ENCODE peak calls at places on chromosomes 3 and 15, in eight cellular contexts. One of them, this sample, is unnamed.

GRCh38 chr3:191523099-191523498 is 62.1 kb downstream of the PYDC2 start:
- DNase-seq in MCF 10A: no peak
- DNase-seq in T-helper 1 cell: no peak
- DNase-seq in naive thymus-derived CD8-positive, alpha-beta T cell: no peak
- DNase-seq in ELR: no peak
- DNase-seq in right cardiac atrium: no peak
- DNase-seq in amniotic stem cell: no peak
- DNase-seq in suprapubic skin: no peak
- DNase-seq in this sample: no peak

GRCh38 chr3:46214751-46215352 is 6.7 kb upstream of the CCR1 start:
- DNase-seq in MCF 10A: no peak
- DNase-seq in T-helper 1 cell: no peak
- DNase-seq in naive thymus-derived CD8-positive, alpha-beta T cell: no peak
- DNase-seq in ELR: peak; percentile 14
- DNase-seq in right cardiac atrium: no peak
- DNase-seq in amniotic stem cell: no peak
- DNase-seq in suprapubic skin: no peak
- DNase-seq in this sample: no peak

GRCh38 chr3:63908081-63908736 is 4.0 kb downstream of the SCAANT1 start:
- DNase-seq in MCF 10A: no peak
- DNase-seq in T-helper 1 cell: no peak
- DNase-seq in naive thymus-derived CD8-positive, alpha-beta T cell: no peak
- DNase-seq in ELR: peak; percentile 29
- DNase-seq in right cardiac atrium: no peak
- DNase-seq in amniotic stem cell: no peak
- DNase-seq in suprapubic skin: no peak
- DNase-seq in this sample: no peak

GRCh38 chr3:121660356-121661171 is at the start of gene HCLS1:
- DNase-seq in MCF 10A: no peak
- DNase-seq in T-helper 1 cell: peak; percentile 34
- DNase-seq in naive thymus-derived CD8-positive, alpha-beta T cell: peak; percentile 73
- DNase-seq in ELR: peak; percentile 41
- DNase-seq in right cardiac atrium: peak; percentile 66
- DNase-seq in amniotic stem cell: no peak
- DNase-seq in suprapubic skin: no peak
- DNase-seq in this sample: peak; percentile 63

GRCh38 chr15:40252438-40253178 is 13.7 kb downstream of the PAK6 start:
- DNase-seq in MCF 10A: no peak
- DNase-seq in T-helper 1 cell: no peak
- DNase-seq in naive thymus-derived CD8-positive, alpha-beta T cell: no peak
- DNase-seq in ELR: no peak
- DNase-seq in right cardiac atrium: peak; percentile 78
- DNase-seq in amniotic stem cell: no peak
- DNase-seq in suprapubic skin: no peak
- DNase-seq in this sample: no peak

GRCh38 chr3:196111939-196112386 is 30.1 kb upstream of the TFRC start:
- DNase-seq in MCF 10A: peak; percentile 3
- DNase-seq in T-helper 1 cell: no peak
- DNase-seq in naive thymus-derived CD8-positive, alpha-beta T cell: peak; percentile 34
- DNase-seq in ELR: no peak
- DNase-seq in right cardiac atrium: no peak
- DNase-seq in amniotic stem cell: no peak
- DNase-seq in suprapubic skin: no peak
- DNase-seq in this sample: no peak

GRCh38 chr3:38579146-38579545 is 70.3 kb downstream of the SCN5A start:
- DNase-seq in MCF 10A: no peak
- DNase-seq in T-helper 1 cell: no peak
- DNase-seq in naive thymus-derived CD8-positive, alpha-beta T cell: peak; percentile 15
- DNase-seq in ELR: peak; percentile 4
- DNase-seq in right cardiac atrium: peak; percentile 92
- DNase-seq in amniotic stem cell: no peak
- DNase-seq in suprapubic skin: peak; percentile 69
- DNase-seq in this sample: no peak

GRCh38 chr3:143119009-143119914 is at the start of gene CHST2:
- DNase-seq in MCF 10A: peak; percentile 67
- DNase-seq in T-helper 1 cell: peak; percentile 18
- DNase-seq in naive thymus-derived CD8-positive, alpha-beta T cell: peak; percentile 60
- DNase-seq in ELR: peak; percentile 86
- DNase-seq in right cardiac atrium: peak; percentile 86
- DNase-seq in amniotic stem cell: peak; percentile 55
- DNase-seq in suprapubic skin: peak; percentile 79
- DNase-seq in this sample: no peak

GRCh38 chr15:39255760-39256159 is 325.1 kb upstream of the THBS1 start:
- DNase-seq in MCF 10A: no peak
- DNase-seq in T-helper 1 cell: no peak
- DNase-seq in naive thymus-derived CD8-positive, alpha-beta T cell: no peak
- DNase-seq in ELR: no peak
- DNase-seq in right cardiac atrium: no peak
- DNase-seq in amniotic stem cell: no peak
- DNase-seq in suprapubic skin: no peak
- DNase-seq in this sample: no peak

GRCh38 chr15:101675796-101676582 is 23.8 kb upstream of the TM2D3 start:
- DNase-seq in MCF 10A: peak; percentile 31
- DNase-seq in T-helper 1 cell: no peak
- DNase-seq in naive thymus-derived CD8-positive, alpha-beta T cell: no peak
- DNase-seq in ELR: peak; percentile 81
- DNase-seq in right cardiac atrium: no peak
- DNase-seq in amniotic stem cell: no peak
- DNase-seq in suprapubic skin: no peak
- DNase-seq in this sample: no peak

GRCh38 chr15:69757186-69757585 is 304.6 kb downstream of the RPLP1 start:
- DNase-seq in MCF 10A: peak; percentile 18
- DNase-seq in T-helper 1 cell: no peak
- DNase-seq in naive thymus-derived CD8-positive, alpha-beta T cell: no peak
- DNase-seq in ELR: peak; percentile 47
- DNase-seq in right cardiac atrium: no peak
- DNase-seq in amniotic stem cell: no peak
- DNase-seq in suprapubic skin: no peak
- DNase-seq in this sample: no peak

GRCh38 chr15:98154863-98155262 is 194.4 kb downstream of the ARRDC4 start:
- DNase-seq in MCF 10A: peak; percentile 84
- DNase-seq in T-helper 1 cell: no peak
- DNase-seq in naive thymus-derived CD8-positive, alpha-beta T cell: no peak
- DNase-seq in ELR: peak; percentile 98
- DNase-seq in right cardiac atrium: no peak
- DNase-seq in amniotic stem cell: peak; percentile 4
- DNase-seq in suprapubic skin: no peak
- DNase-seq in this sample: no peak

GRCh38 chr3:115113367-115113766 is 33.7 kb downstream of the ZBTB20 start:
- DNase-seq in MCF 10A: peak; percentile 17
- DNase-seq in T-helper 1 cell: no peak
- DNase-seq in naive thymus-derived CD8-positive, alpha-beta T cell: no peak
- DNase-seq in ELR: no peak
- DNase-seq in right cardiac atrium: no peak
- DNase-seq in amniotic stem cell: no peak
- DNase-seq in suprapubic skin: no peak
- DNase-seq in this sample: no peak

GRCh38 chr3:152470893-152471292 is 202.2 kb downstream of the MBNL1 start:
- DNase-seq in MCF 10A: no peak
- DNase-seq in T-helper 1 cell: no peak
- DNase-seq in naive thymus-derived CD8-positive, alpha-beta T cell: no peak
- DNase-seq in ELR: no peak
- DNase-seq in right cardiac atrium: no peak
- DNase-seq in amniotic stem cell: no peak
- DNase-seq in suprapubic skin: no peak
- DNase-seq in this sample: no peak

GRCh38 chr15:77633134-77633912 is 611 bp upstream of the LINGO1 start:
- DNase-seq in MCF 10A: peak; percentile 84
- DNase-seq in T-helper 1 cell: no peak
- DNase-seq in naive thymus-derived CD8-positive, alpha-beta T cell: peak; percentile 35
- DNase-seq in ELR: peak; percentile 82
- DNase-seq in right cardiac atrium: peak; percentile 96
- DNase-seq in amniotic stem cell: peak; percentile 44
- DNase-seq in suprapubic skin: peak; percentile 90
- DNase-seq in this sample: peak; percentile 46

GRCh38 chr15:27232876-27233275 is 261.9 kb downstream of the GABRG3 start:
- DNase-seq in MCF 10A: no peak
- DNase-seq in T-helper 1 cell: no peak
- DNase-seq in naive thymus-derived CD8-positive, alpha-beta T cell: no peak
- DNase-seq in ELR: no peak
- DNase-seq in right cardiac atrium: no peak
- DNase-seq in amniotic stem cell: no peak
- DNase-seq in suprapubic skin: no peak
- DNase-seq in this sample: no peak

GRCh38 chr3:155960060-155960459 is 89.6 kb downstream of the GMPS start:
- DNase-seq in MCF 10A: no peak
- DNase-seq in T-helper 1 cell: no peak
- DNase-seq in naive thymus-derived CD8-positive, alpha-beta T cell: no peak
- DNase-seq in ELR: no peak
- DNase-seq in right cardiac atrium: no peak
- DNase-seq in amniotic stem cell: no peak
- DNase-seq in suprapubic skin: no peak
- DNase-seq in this sample: no peak

GRCh38 chr3:114558271-114558670 is 264.4 kb downstream of the TIGIT start:
- DNase-seq in MCF 10A: no peak
- DNase-seq in T-helper 1 cell: no peak
- DNase-seq in naive thymus-derived CD8-positive, alpha-beta T cell: no peak
- DNase-seq in ELR: peak; percentile 34
- DNase-seq in right cardiac atrium: no peak
- DNase-seq in amniotic stem cell: no peak
- DNase-seq in suprapubic skin: no peak
- DNase-seq in this sample: no peak

GRCh38 chr3:14921811-14922705 is 25.3 kb upstream of the NR2C2 start:
- DNase-seq in MCF 10A: no peak
- DNase-seq in T-helper 1 cell: no peak
- DNase-seq in naive thymus-derived CD8-positive, alpha-beta T cell: no peak
- DNase-seq in ELR: peak; percentile 31
- DNase-seq in right cardiac atrium: no peak
- DNase-seq in amniotic stem cell: no peak
- DNase-seq in suprapubic skin: peak; percentile 77
- DNase-seq in this sample: no peak

GRCh38 chr3:127820221-127820870 is 2.0 kb downstream of the MGLL start:
- DNase-seq in MCF 10A: peak; percentile 57
- DNase-seq in T-helper 1 cell: no peak
- DNase-seq in naive thymus-derived CD8-positive, alpha-beta T cell: no peak
- DNase-seq in ELR: peak; percentile 63
- DNase-seq in right cardiac atrium: no peak
- DNase-seq in amniotic stem cell: no peak
- DNase-seq in suprapubic skin: no peak
- DNase-seq in this sample: no peak

GRCh38 chr3:80769683-80770082 is 991.8 kb downstream of the GBE1 start:
- DNase-seq in MCF 10A: no peak
- DNase-seq in T-helper 1 cell: no peak
- DNase-seq in naive thymus-derived CD8-positive, alpha-beta T cell: no peak
- DNase-seq in ELR: no peak
- DNase-seq in right cardiac atrium: no peak
- DNase-seq in amniotic stem cell: no peak
- DNase-seq in suprapubic skin: no peak
- DNase-seq in this sample: no peak